ENCODE peak calls at places on chromosomes 4 and X, in four cellular contexts. One of them, this sample, is unnamed.

GRCh38 chr4:164956766-164957643 is 20.5 kb downstream of the TRIM61 start:
- DNase-seq in HepG2: no peak
- DNase-seq in GM12878: peak; percentile 39
- DNase-seq in H1: peak; percentile 69
- DNase-seq in this sample: peak; percentile 76

GRCh38 chr4:14726441-14727405 is 275.6 kb upstream of the CPEB2 start:
- DNase-seq in HepG2: no peak
- DNase-seq in H1: no peak
- DNase-seq in GM12878: no peak
- DNase-seq in this sample: no peak

GRCh38 chrX:386239-386767 is 404 bp downstream of the PPP2R3B start:
- DNase-seq in GM12878: no peak
- DNase-seq in HepG2: no peak
- DNase-seq in H1: no peak
- DNase-seq in this sample: no peak

GRCh38 chrX:44223150-44223549 is 120.3 kb downstream of the EFHC2 start:
- DNase-seq in H1: no peak
- DNase-seq in HepG2: no peak
- DNase-seq in GM12878: no peak
- DNase-seq in this sample: no peak

GRCh38 chrX:23435575-23435974 is 100.9 kb downstream of the PTCHD1 start:
- DNase-seq in HepG2: no peak
- DNase-seq in H1: no peak
- DNase-seq in GM12878: no peak
- DNase-seq in this sample: no peak

GRCh38 chrX:97876697-97877407 is 993.1 kb downstream of the RPA4 start:
- DNase-seq in HepG2: no peak
- DNase-seq in GM12878: no peak
- DNase-seq in H1: no peak
- DNase-seq in this sample: no peak

GRCh38 chrX:63746278-63746677 is 38.7 kb downstream of the ARHGEF9 start:
- DNase-seq in GM12878: no peak
- DNase-seq in HepG2: no peak
- DNase-seq in H1: no peak
- DNase-seq in this sample: no peak

GRCh38 chr4:139175647-139176298 is 1.2 kb downstream of the ELF2 start:
- DNase-seq in GM12878: no peak
- DNase-seq in H1: no peak
- DNase-seq in HepG2: no peak
- DNase-seq in this sample: peak; percentile 56

GRCh38 chr4:166981847-166982246 is 252.4 kb downstream of the SPOCK3 start:
- DNase-seq in GM12878: no peak
- DNase-seq in HepG2: no peak
- DNase-seq in H1: no peak
- DNase-seq in this sample: peak; percentile 2

GRCh38 chr4:6709230-6710114 is at the start of gene MRFAP1L1:
- DNase-seq in GM12878: peak; percentile 85
- DNase-seq in HepG2: peak; percentile 91
- DNase-seq in H1: peak; percentile 95
- DNase-seq in this sample: peak; percentile 95

GRCh38 chrX:109793191-109793590 is 60.1 kb upstream of the ACSL4 start:
- DNase-seq in GM12878: no peak
- DNase-seq in HepG2: no peak
- DNase-seq in H1: no peak
- DNase-seq in this sample: no peak

GRCh38 chrX:31353095-31353494 is 281.3 kb upstream of the FTHL17 start:
- DNase-seq in GM12878: no peak
- DNase-seq in HepG2: no peak
- DNase-seq in H1: no peak
- DNase-seq in this sample: no peak

GRCh38 chrX:122625821-122626220 is 558.3 kb upstream of the GRIA3 start:
- DNase-seq in HepG2: no peak
- DNase-seq in GM12878: no peak
- DNase-seq in H1: no peak
- DNase-seq in this sample: no peak

GRCh38 chr4:26377352-26378311 is 56.8 kb downstream of the RBPJ start:
- DNase-seq in GM12878: no peak
- DNase-seq in HepG2: no peak
- DNase-seq in H1: no peak
- DNase-seq in this sample: no peak
- TF ChIP-seq TCF12 in GM12878: no peak
- TF ChIP-seq TCF12 in HepG2: no peak
- TF ChIP-seq TCF12 in H1: no peak
- TF ChIP-seq TCF12 in this sample: no peak

GRCh38 chr4:155367608-155368007 is 9.2 kb downstream of the MAP9 start:
- DNase-seq in GM12878: no peak
- DNase-seq in HepG2: no peak
- DNase-seq in H1: no peak
- DNase-seq in this sample: no peak

GRCh38 chr4:155376387-155377268 is at the start of gene MAP9:
- DNase-seq in H1: peak; percentile 87
- DNase-seq in GM12878: peak; percentile 78
- DNase-seq in HepG2: no peak
- DNase-seq in this sample: peak; percentile 93

GRCh38 chr4:155377281-155377680 is 516 bp upstream of the MAP9 start:
- DNase-seq in GM12878: no peak
- DNase-seq in HepG2: no peak
- DNase-seq in H1: no peak
- DNase-seq in this sample: no peak

DNA sequence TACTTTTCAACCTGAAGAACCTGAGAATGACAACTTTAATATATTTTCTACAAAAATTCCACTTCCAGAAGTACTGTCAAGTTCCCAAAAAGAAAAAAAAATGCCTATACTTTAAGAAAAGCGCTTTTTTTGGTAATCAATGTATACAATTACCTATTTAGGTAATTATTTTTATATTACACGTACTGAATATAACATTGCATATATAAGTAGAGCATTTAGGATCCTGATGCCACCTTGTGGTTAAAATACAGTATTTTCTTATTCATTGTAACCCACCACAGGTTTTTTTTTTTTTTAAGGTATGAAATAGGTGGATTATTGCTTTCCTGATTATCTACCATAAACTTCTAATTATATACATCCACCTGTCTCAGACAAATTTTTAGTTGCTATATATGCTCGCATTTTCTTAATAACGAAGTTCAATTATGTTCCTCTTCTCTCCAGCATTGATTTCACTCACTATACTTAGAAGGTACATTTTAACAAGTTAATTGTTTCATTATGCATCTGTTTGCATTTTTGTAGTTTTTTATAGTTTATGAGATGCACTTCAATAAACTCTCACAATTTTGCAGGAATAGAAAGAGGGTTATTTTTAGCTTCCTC is 5.2 kb downstream of the MAP9 start:
- DNase-seq in H1: no peak
- DNase-seq in GM12878: no peak
- DNase-seq in HepG2: no peak
- DNase-seq in this sample: peak; percentile 35
- TF ChIP-seq TCF12 in H1: no peak
- TF ChIP-seq TCF12 in GM12878: no peak
- TF ChIP-seq TCF12 in HepG2: no peak
- TF ChIP-seq TCF12 in this sample: no peak

GRCh38 chrX:28665778-28666177 is 78.5 kb downstream of the IL1RAPL1 start:
- DNase-seq in HepG2: no peak
- DNase-seq in GM12878: no peak
- DNase-seq in H1: no peak
- DNase-seq in this sample: no peak
- TF ChIP-seq TCF12 in HepG2: no peak
- TF ChIP-seq TCF12 in GM12878: no peak
- TF ChIP-seq TCF12 in H1: no peak
- TF ChIP-seq TCF12 in this sample: no peak

GRCh38 chrX:107721318-107721717 is 54.3 kb downstream of the TSC22D3 start:
- DNase-seq in HepG2: no peak
- DNase-seq in GM12878: no peak
- DNase-seq in H1: no peak
- DNase-seq in this sample: no peak

GRCh38 chrX:107716816-107717700 is 58.5 kb downstream of the TSC22D3 start:
- DNase-seq in HepG2: no peak
- DNase-seq in H1: peak; percentile 52
- DNase-seq in GM12878: peak; percentile 64
- DNase-seq in this sample: peak; percentile 60

GRCh38 chrX:107716045-107716684 is 59.4 kb downstream of the TSC22D3 start:
- DNase-seq in HepG2: no peak
- DNase-seq in GM12878: no peak
- DNase-seq in H1: no peak
- DNase-seq in this sample: peak; percentile 89

GRCh38 chrX:107715331-107716044 is 60.1 kb downstream of the TSC22D3 start:
- DNase-seq in GM12878: no peak
- DNase-seq in HepG2: no peak
- DNase-seq in H1: no peak
- DNase-seq in this sample: peak; percentile 30

DNA sequence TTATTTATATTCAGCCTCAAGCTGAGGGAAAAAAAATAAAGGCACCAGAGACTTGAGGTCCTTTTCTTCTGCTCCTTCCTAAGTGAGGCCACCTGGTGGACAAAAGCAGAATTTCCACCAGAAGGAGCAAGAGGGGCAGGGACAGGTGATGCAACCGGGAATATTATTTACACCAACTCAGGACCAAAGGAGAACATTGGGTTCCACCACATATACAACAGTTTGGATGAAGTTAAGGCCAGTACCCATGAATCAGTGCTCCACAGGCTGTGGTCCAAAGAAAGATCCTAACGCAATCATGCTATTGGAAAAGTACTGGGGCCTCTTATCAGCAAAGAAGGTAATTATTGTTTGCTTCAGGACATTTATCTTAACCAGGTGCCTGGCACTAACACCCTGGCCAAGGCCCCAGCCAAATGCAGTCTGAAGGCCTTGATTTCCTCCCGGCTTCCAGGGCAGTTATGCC is 57.4 kb downstream of the TSC22D3 start:
- DNase-seq in H1: peak; percentile 71
- DNase-seq in GM12878: no peak
- DNase-seq in HepG2: peak; percentile 44
- DNase-seq in this sample: peak; percentile 69
- TF ChIP-seq TCF12 in H1: no peak
- TF ChIP-seq TCF12 in GM12878: no peak
- TF ChIP-seq TCF12 in HepG2: no peak
- TF ChIP-seq TCF12 in this sample: no peak

GRCh38 chrX:130543603-130544002 is 141.8 kb downstream of the RBMX2 start:
- DNase-seq in H1: no peak
- DNase-seq in HepG2: no peak
- DNase-seq in GM12878: no peak
- DNase-seq in this sample: no peak

GRCh38 chrX:130545796-130546195 is 144.0 kb downstream of the RBMX2 start:
- DNase-seq in HepG2: no peak
- DNase-seq in H1: no peak
- DNase-seq in GM12878: no peak
- DNase-seq in this sample: no peak

DNA sequence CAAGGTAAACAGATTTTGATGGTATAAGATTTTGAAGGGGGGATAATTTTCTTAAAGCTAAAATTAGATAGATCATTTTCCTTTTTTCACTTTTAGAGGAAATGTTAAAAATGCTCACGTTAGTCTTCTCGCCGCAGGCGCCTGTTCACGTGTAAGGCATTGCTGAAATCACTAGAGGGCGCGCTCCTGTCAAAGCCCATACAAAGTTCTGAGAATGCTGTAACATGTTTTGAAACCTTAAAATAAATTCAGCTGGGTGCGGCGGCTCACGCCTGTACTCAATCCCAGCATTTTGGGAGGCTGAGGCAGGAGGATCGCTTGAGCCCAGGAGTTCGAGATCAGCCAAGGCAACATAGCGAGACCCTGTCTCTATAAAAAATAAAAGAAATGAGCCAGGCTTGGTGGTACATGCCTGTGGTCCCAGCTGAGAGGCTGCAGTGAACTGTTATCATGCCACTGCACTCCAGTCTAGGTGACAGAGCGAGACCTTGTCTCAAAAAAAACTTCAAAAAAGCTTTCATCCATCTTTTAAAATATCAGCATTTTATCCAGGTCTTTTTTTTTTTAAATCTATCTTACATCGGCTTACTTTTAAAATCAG is 138.0 kb downstream of the RBMX2 start:
- DNase-seq in GM12878: no peak
- DNase-seq in HepG2: peak; percentile 15
- DNase-seq in H1: peak; percentile 52
- DNase-seq in this sample: peak; percentile 47
- TF ChIP-seq TCF12 in GM12878: no peak
- TF ChIP-seq TCF12 in HepG2: no peak
- TF ChIP-seq TCF12 in H1: no peak
- TF ChIP-seq TCF12 in this sample: no peak

DNA sequence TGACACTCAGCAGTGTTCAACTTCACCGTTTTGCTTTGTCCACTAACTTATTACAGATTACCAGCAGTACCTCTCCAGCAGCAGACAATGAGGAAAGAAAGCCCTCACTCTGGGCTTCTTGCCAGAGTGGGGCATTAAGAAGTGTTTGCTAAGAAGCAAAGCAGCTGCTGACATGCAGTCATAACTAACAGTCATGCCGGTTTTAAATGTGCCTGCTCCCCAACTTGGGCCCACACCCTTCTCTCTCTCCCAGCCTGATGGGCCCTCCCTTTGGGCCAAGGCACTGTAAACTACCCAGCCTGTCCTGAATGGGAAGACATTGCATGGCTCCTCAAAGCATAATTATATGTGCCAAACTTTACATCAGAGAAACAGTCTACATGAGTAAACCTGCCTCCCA is 54.6 kb upstream of the HHIP start:
- DNase-seq in GM12878: no peak
- DNase-seq in HepG2: no peak
- DNase-seq in H1: no peak
- DNase-seq in this sample: no peak
- TF ChIP-seq TCF12 in GM12878: no peak
- TF ChIP-seq TCF12 in HepG2: no peak
- TF ChIP-seq TCF12 in H1: no peak
- TF ChIP-seq TCF12 in this sample: peak; percentile 45

This sample was measured in SK-N-SH.